ENCODE peak calls at places on chromosomes 4 and X, in five cellular contexts. One of them, this sample, is unnamed.

GRCh38 chrX:48958635-48959094 is 1.3 kb upstream of the OTUD5 start:
- DNase-seq in heart right ventricle: peak; percentile 37
- DNase-seq in stimulated activated CD8-positive, alpha-beta memory T cell treated with anti-CD3 and anti-CD28 coated beads, Interleukin-15, amount 100 ng/mL, for 4 hours: no peak
- DNase-seq in uterus: peak; percentile 51
- DNase-seq in Right ventricle myocardium superior: peak; percentile 59
- DNase-seq in this sample: no peak

GRCh38 chrX:99798951-99799350 is 611.1 kb downstream of the PCDH19 start:
- DNase-seq in heart right ventricle: no peak
- DNase-seq in stimulated activated CD8-positive, alpha-beta memory T cell treated with anti-CD3 and anti-CD28 coated beads, Interleukin-15, amount 100 ng/mL, for 4 hours: no peak
- DNase-seq in uterus: no peak
- DNase-seq in Right ventricle myocardium superior: no peak
- DNase-seq in this sample: no peak

GRCh38 chr4:73721419-73721818 is 18.9 kb upstream of the CXCL8 start:
- DNase-seq in heart right ventricle: no peak
- DNase-seq in stimulated activated CD8-positive, alpha-beta memory T cell treated with anti-CD3 and anti-CD28 coated beads, Interleukin-15, amount 100 ng/mL, for 4 hours: no peak
- DNase-seq in uterus: no peak
- DNase-seq in Right ventricle myocardium superior: no peak
- DNase-seq in this sample: peak; percentile 52

GRCh38 chr4:19807505-19807904 is 444.2 kb upstream of the SLIT2 start:
- DNase-seq in heart right ventricle: no peak
- DNase-seq in stimulated activated CD8-positive, alpha-beta memory T cell treated with anti-CD3 and anti-CD28 coated beads, Interleukin-15, amount 100 ng/mL, for 4 hours: no peak
- DNase-seq in uterus: no peak
- DNase-seq in Right ventricle myocardium superior: no peak
- DNase-seq in this sample: no peak

GRCh38 chrX:21778236-21778635 is 20.3 kb upstream of the SMPX start:
- DNase-seq in heart right ventricle: no peak
- DNase-seq in stimulated activated CD8-positive, alpha-beta memory T cell treated with anti-CD3 and anti-CD28 coated beads, Interleukin-15, amount 100 ng/mL, for 4 hours: no peak
- DNase-seq in uterus: no peak
- DNase-seq in Right ventricle myocardium superior: no peak
- DNase-seq in this sample: no peak

GRCh38 chr4:118338981-118339765 is 13.6 kb downstream of the PRSS12 start:
- DNase-seq in heart right ventricle: no peak
- DNase-seq in stimulated activated CD8-positive, alpha-beta memory T cell treated with anti-CD3 and anti-CD28 coated beads, Interleukin-15, amount 100 ng/mL, for 4 hours: no peak
- DNase-seq in uterus: no peak
- DNase-seq in Right ventricle myocardium superior: no peak
- DNase-seq in this sample: no peak

GRCh38 chrX:150581093-150581775 is 12.8 kb downstream of the MTM1 start:
- DNase-seq in heart right ventricle: no peak
- DNase-seq in stimulated activated CD8-positive, alpha-beta memory T cell treated with anti-CD3 and anti-CD28 coated beads, Interleukin-15, amount 100 ng/mL, for 4 hours: no peak
- DNase-seq in uterus: no peak
- DNase-seq in Right ventricle myocardium superior: no peak
- DNase-seq in this sample: no peak

GRCh38 chr4:88027611-88028608 is 20.5 kb downstream of the PKD2 start:
- DNase-seq in heart right ventricle: no peak
- DNase-seq in stimulated activated CD8-positive, alpha-beta memory T cell treated with anti-CD3 and anti-CD28 coated beads, Interleukin-15, amount 100 ng/mL, for 4 hours: no peak
- DNase-seq in uterus: no peak
- DNase-seq in Right ventricle myocardium superior: no peak
- DNase-seq in this sample: no peak

GRCh38 chr4:152351080-152351479 is 184.8 kb downstream of the FBXW7 start:
- DNase-seq in heart right ventricle: no peak
- DNase-seq in stimulated activated CD8-positive, alpha-beta memory T cell treated with anti-CD3 and anti-CD28 coated beads, Interleukin-15, amount 100 ng/mL, for 4 hours: no peak
- DNase-seq in uterus: no peak
- DNase-seq in Right ventricle myocardium superior: no peak
- DNase-seq in this sample: no peak

GRCh38 chrX:49242545-49243066 is 7.3 kb downstream of the CCDC22 start:
- DNase-seq in heart right ventricle: no peak
- DNase-seq in stimulated activated CD8-positive, alpha-beta memory T cell treated with anti-CD3 and anti-CD28 coated beads, Interleukin-15, amount 100 ng/mL, for 4 hours: no peak
- DNase-seq in uterus: no peak
- DNase-seq in Right ventricle myocardium superior: no peak
- DNase-seq in this sample: no peak

GRCh38 chr4:32032136-32032672 is 1312.0 kb downstream of the PCDH7 start:
- DNase-seq in heart right ventricle: no peak
- DNase-seq in stimulated activated CD8-positive, alpha-beta memory T cell treated with anti-CD3 and anti-CD28 coated beads, Interleukin-15, amount 100 ng/mL, for 4 hours: no peak
- DNase-seq in uterus: no peak
- DNase-seq in Right ventricle myocardium superior: no peak
- DNase-seq in this sample: no peak

GRCh38 chr4:174613979-174614378 is 91.7 kb upstream of the HPGD start:
- DNase-seq in heart right ventricle: no peak
- DNase-seq in stimulated activated CD8-positive, alpha-beta memory T cell treated with anti-CD3 and anti-CD28 coated beads, Interleukin-15, amount 100 ng/mL, for 4 hours: no peak
- DNase-seq in uterus: no peak
- DNase-seq in Right ventricle myocardium superior: no peak
- DNase-seq in this sample: no peak

GRCh38 chr4:6017800-6018199 is 431 bp downstream of the C4orf50 start:
- DNase-seq in heart right ventricle: no peak
- DNase-seq in stimulated activated CD8-positive, alpha-beta memory T cell treated with anti-CD3 and anti-CD28 coated beads, Interleukin-15, amount 100 ng/mL, for 4 hours: no peak
- DNase-seq in uterus: no peak
- DNase-seq in Right ventricle myocardium superior: no peak
- DNase-seq in this sample: no peak

GRCh38 chrX:45619290-45619689 is 418.6 kb upstream of the DIPK2B start:
- DNase-seq in heart right ventricle: no peak
- DNase-seq in stimulated activated CD8-positive, alpha-beta memory T cell treated with anti-CD3 and anti-CD28 coated beads, Interleukin-15, amount 100 ng/mL, for 4 hours: no peak
- DNase-seq in uterus: no peak
- DNase-seq in Right ventricle myocardium superior: no peak
- DNase-seq in this sample: no peak

GRCh38 chr4:116118216-116118615 is 967.2 kb downstream of the TRAM1L1 start:
- DNase-seq in heart right ventricle: no peak
- DNase-seq in stimulated activated CD8-positive, alpha-beta memory T cell treated with anti-CD3 and anti-CD28 coated beads, Interleukin-15, amount 100 ng/mL, for 4 hours: no peak
- DNase-seq in uterus: no peak
- DNase-seq in Right ventricle myocardium superior: no peak
- DNase-seq in this sample: no peak

GRCh38 chrX:1222511-1223252 is 10.2 kb upstream of the CRLF2 start:
- DNase-seq in heart right ventricle: no peak
- DNase-seq in stimulated activated CD8-positive, alpha-beta memory T cell treated with anti-CD3 and anti-CD28 coated beads, Interleukin-15, amount 100 ng/mL, for 4 hours: no peak
- DNase-seq in uterus: no peak
- DNase-seq in Right ventricle myocardium superior: no peak
- DNase-seq in this sample: no peak

GRCh38 chr4:1285790-1286553 is 3.7 kb upstream of the MAEA start:
- DNase-seq in heart right ventricle: no peak
- DNase-seq in stimulated activated CD8-positive, alpha-beta memory T cell treated with anti-CD3 and anti-CD28 coated beads, Interleukin-15, amount 100 ng/mL, for 4 hours: no peak
- DNase-seq in uterus: no peak
- DNase-seq in Right ventricle myocardium superior: no peak
- DNase-seq in this sample: no peak

GRCh38 chrX:18353931-18354368 is 538 bp downstream of the SCML2 start:
- DNase-seq in heart right ventricle: peak; percentile 3
- DNase-seq in stimulated activated CD8-positive, alpha-beta memory T cell treated with anti-CD3 and anti-CD28 coated beads, Interleukin-15, amount 100 ng/mL, for 4 hours: no peak
- DNase-seq in uterus: no peak
- DNase-seq in Right ventricle myocardium superior: no peak
- DNase-seq in this sample: no peak

GRCh38 chrX:54695816-54696487 is 102.1 kb downstream of the ITIH6 start:
- DNase-seq in heart right ventricle: no peak
- DNase-seq in stimulated activated CD8-positive, alpha-beta memory T cell treated with anti-CD3 and anti-CD28 coated beads, Interleukin-15, amount 100 ng/mL, for 4 hours: no peak
- DNase-seq in uterus: no peak
- DNase-seq in Right ventricle myocardium superior: no peak
- DNase-seq in this sample: no peak

GRCh38 chr4:147707892-147708672 is 23.8 kb upstream of the ARHGAP10 start:
- DNase-seq in heart right ventricle: peak; percentile 43
- DNase-seq in stimulated activated CD8-positive, alpha-beta memory T cell treated with anti-CD3 and anti-CD28 coated beads, Interleukin-15, amount 100 ng/mL, for 4 hours: peak; percentile 21
- DNase-seq in uterus: peak; percentile 53
- DNase-seq in Right ventricle myocardium superior: no peak
- DNase-seq in this sample: peak; percentile 44

GRCh38 chrX:137215467-137215866 is 181.7 kb upstream of the GPR101 start:
- DNase-seq in heart right ventricle: no peak
- DNase-seq in stimulated activated CD8-positive, alpha-beta memory T cell treated with anti-CD3 and anti-CD28 coated beads, Interleukin-15, amount 100 ng/mL, for 4 hours: no peak
- DNase-seq in uterus: no peak
- DNase-seq in Right ventricle myocardium superior: no peak
- DNase-seq in this sample: no peak

GRCh38 chrX:118626346-118626745 is 101.1 kb upstream of the IL13RA1 start:
- DNase-seq in heart right ventricle: no peak
- DNase-seq in stimulated activated CD8-positive, alpha-beta memory T cell treated with anti-CD3 and anti-CD28 coated beads, Interleukin-15, amount 100 ng/mL, for 4 hours: no peak
- DNase-seq in uterus: no peak
- DNase-seq in Right ventricle myocardium superior: no peak
- DNase-seq in this sample: no peak

GRCh38 chr4:114052227-114052626 is 72.8 kb upstream of the ARSJ start:
- DNase-seq in heart right ventricle: peak; percentile 14
- DNase-seq in stimulated activated CD8-positive, alpha-beta memory T cell treated with anti-CD3 and anti-CD28 coated beads, Interleukin-15, amount 100 ng/mL, for 4 hours: no peak
- DNase-seq in uterus: no peak
- DNase-seq in Right ventricle myocardium superior: no peak
- DNase-seq in this sample: no peak

GRCh38 chr4:14812101-14812500 is 190.2 kb upstream of the CPEB2 start:
- DNase-seq in heart right ventricle: no peak
- DNase-seq in stimulated activated CD8-positive, alpha-beta memory T cell treated with anti-CD3 and anti-CD28 coated beads, Interleukin-15, amount 100 ng/mL, for 4 hours: no peak
- DNase-seq in uterus: no peak
- DNase-seq in Right ventricle myocardium superior: no peak
- DNase-seq in this sample: no peak

GRCh38 chrX:103831803-103832544 is at the start of gene RAB9B:
- DNase-seq in heart right ventricle: peak; percentile 20
- DNase-seq in stimulated activated CD8-positive, alpha-beta memory T cell treated with anti-CD3 and anti-CD28 coated beads, Interleukin-15, amount 100 ng/mL, for 4 hours: peak; percentile 34
- DNase-seq in uterus: peak; percentile 78
- DNase-seq in Right ventricle myocardium superior: peak; percentile 83
- DNase-seq in this sample: peak; percentile 36

GRCh38 chr4:35252866-35253265 is 991.4 kb downstream of the ARAP2 start:
- DNase-seq in heart right ventricle: no peak
- DNase-seq in stimulated activated CD8-positive, alpha-beta memory T cell treated with anti-CD3 and anti-CD28 coated beads, Interleukin-15, amount 100 ng/mL, for 4 hours: no peak
- DNase-seq in uterus: no peak
- DNase-seq in Right ventricle myocardium superior: no peak
- DNase-seq in this sample: no peak

GRCh38 chr4:74065115-74065642 is 26.7 kb upstream of the CXCL3 start:
- DNase-seq in heart right ventricle: no peak
- DNase-seq in stimulated activated CD8-positive, alpha-beta memory T cell treated with anti-CD3 and anti-CD28 coated beads, Interleukin-15, amount 100 ng/mL, for 4 hours: no peak
- DNase-seq in uterus: no peak
- DNase-seq in Right ventricle myocardium superior: no peak
- DNase-seq in this sample: no peak

This sample was measured in tibial nerve.